ENCODE peak calls at places on chromosomes 5 and 9, in eight cellular contexts. C is activated naive CD4-positive, alpha-beta T cell treated with anti-CD3 and anti-CD28 coated beads, Interleukin-2, amount 10 ng/mL, durations not matched to agents 7 days and 5 days; K is astrocyte of the spinal cord; D is Caki2; Y is endothelial cell; I is naive thymus-derived CD8-positive, alpha-beta T cell; S is AG08396; E is stimulated activated CD4-positive, alpha-beta T cell treated with anti-CD3 and anti-CD28 coated beads, Interleukin-2, amount 100 ng/mL, for 48 hours. U is an unnamed sample.

GRCh38 chr5:31415009-31415923 is 116.6 kb downstream of the DROSHA start:
- DNase-seq in C (no peak), K (no peak), D (no peak), Y (no peak), I (no peak), S (no peak), E (no peak), U (no peak)

GRCh38 chr9:109745335-109746283 is 34.4 kb upstream of the PALM2AKAP2 start:
- DNase-seq in C (no peak), K (peak; percentile 73), D (no peak), Y (no peak), I (no peak), S (peak; percentile 49), E (no peak), U (no peak)

GRCh38 chr9:68546596-68547390 is 6.1 kb upstream of the TMEM252 start:
- DNase-seq in C (no peak), K (no peak), D (peak; percentile 84), Y (no peak), I (no peak), S (no peak), E (no peak), U (no peak)

GRCh38 chr5:6342689-6343315 is 35.5 kb downstream of the MED10 start:
- DNase-seq in C (no peak), K (no peak), D (no peak), Y (no peak), I (no peak), S (no peak), E (no peak), U (no peak)

GRCh38 chr5:80284720-80285119 is 28.9 kb upstream of the SERINC5 start:
- DNase-seq in C (peak; percentile 56), K (no peak), D (no peak), Y (no peak), I (peak; percentile 47), S (no peak), E (no peak), U (no peak)

GRCh38 chr9:125397736-125398135 is 136.1 kb downstream of the GAPVD1 start:
- DNase-seq in C (no peak), K (no peak), D (no peak), Y (no peak), I (no peak), S (no peak), E (no peak), U (no peak)

GRCh38 chr5:138491284-138491648 is 26.0 kb downstream of the EGR1 start:
- DNase-seq in C (no peak), K (no peak), D (no peak), Y (no peak), I (no peak), S (no peak), E (no peak), U (no peak)

GRCh38 chr9:128568470-128569083 is 16.2 kb downstream of the SPTAN1 start:
- DNase-seq in C (no peak), K (peak; percentile 26), D (no peak), Y (no peak), I (no peak), S (no peak), E (no peak), U (no peak)

GRCh38 chr9:99336531-99336930 is 114.4 kb downstream of the SEC61B start:
- DNase-seq in C (no peak), K (no peak), D (no peak), Y (no peak), I (no peak), S (no peak), E (no peak), U (no peak)

GRCh38 chr5:176413255-176413565 is 3.1 kb downstream of the CLTB start:
- DNase-seq in C (no peak), K (no peak), D (no peak), Y (no peak), I (no peak), S (peak; percentile 70), E (no peak), U (no peak)

GRCh38 chr5:170360712-170361501 is 28.3 kb downstream of the KCNMB1 start:
- DNase-seq in C (no peak), K (no peak), D (no peak), Y (no peak), I (no peak), S (no peak), E (no peak), U (no peak)

GRCh38 chr9:90044710-90045151 is 439.9 kb downstream of the GADD45G start:
- DNase-seq in C (no peak), K (peak; percentile 25), D (peak; percentile 44), Y (no peak), I (no peak), S (no peak), E (no peak), U (no peak)

GRCh38 chr9:101628173-101628572 is 33.4 kb upstream of the PPP3R2 start:
- DNase-seq in C (no peak), K (peak; percentile 5), D (peak; percentile 3), Y (peak; percentile 43), I (no peak), S (no peak), E (no peak), U (no peak)

GRCh38 chr5:67009028-67009427 is 187.6 kb downstream of the CD180 start:
- DNase-seq in C (no peak), K (no peak), D (no peak), Y (no peak), I (no peak), S (no peak), E (no peak), U (no peak)

GRCh38 chr9:37302277-37302676 is 120.2 kb upstream of the GRHPR start:
- DNase-seq in C (peak; percentile 70), K (no peak), D (no peak), Y (no peak), I (peak; percentile 34), S (no peak), E (peak; percentile 7), U (peak; percentile 46)

GRCh38 chr9:137611623-137612609 is 6.4 kb downstream of the ARRDC1 start:
- DNase-seq in C (peak; percentile 43), K (peak; percentile 70), D (peak; percentile 93), Y (no peak), I (no peak), S (peak; percentile 91), E (no peak), U (no peak)

GRCh38 chr9:110152704-110153374 is 55.1 kb downstream of the C9orf152 start:
- DNase-seq in C (peak; percentile 40), K (peak; percentile 62), D (peak; percentile 53), Y (peak; percentile 61), I (no peak), S (peak; percentile 32), E (no peak), U (no peak)

U was measured in CD8-positive, alpha-beta memory T cell.